ENCODE peak calls at places on chromosome 4, in eight cellular contexts. K is activated CD8-positive, alpha-beta memory T cell treated with anti-CD3 and anti-CD28 coated beads, Interleukin-2, amount 50 U/mL, for 48 hours; B is AG09319; V is glutamatergic neuron; F is activated CD8-positive, alpha-beta T cell treated with anti-CD3 and anti-CD28 coated beads, Interleukin-2, amount 10 ng/mL, durations not matched to agents 7 days and 5 days; P is RWPE1; T is midbrain; Z is AG10803. H is an unnamed sample.

GRCh38 chr4:16122784-16123183 is 39.0 kb upstream of the PROM1 start:
- DNase-seq in F (peak), K (peak), B (no peak), Z (no peak), T (no peak), P (no peak), V (no peak), H (no peak)

GRCh38 chr4:107818301-107818910 is 6.3 kb upstream of the SGMS2 start:
- DNase-seq in Z (no peak), V (no peak), K (no peak), T (no peak), P (no peak), F (peak), B (no peak), H (no peak)

GRCh38 chr4:680931-681645 is 6.7 kb downstream of the MYL5 start:
- DNase-seq in V (peak), K (peak), T (peak), Z (peak), B (no peak), P (no peak), F (peak), H (no peak)

GRCh38 chr4:41542526-41543270 is 4.7 kb downstream of the LIMCH1 start:
- DNase-seq in T (no peak), P (no peak), V (no peak), K (no peak), F (no peak), B (no peak), Z (no peak), H (no peak)

GRCh38 chr4:133585323-133585722 is 436.2 kb downstream of the PCDH10 start:
- DNase-seq in T (no peak), F (no peak), V (no peak), K (no peak), Z (no peak), B (no peak), P (no peak), H (no peak)

GRCh38 chr4:186820371-186820990 is 96.8 kb upstream of the FAT1 start:
- DNase-seq in T (peak), Z (peak), K (no peak), P (no peak), V (peak), F (no peak), B (no peak), H (no peak)

GRCh38 chr4:87425711-87426110 is 3.3 kb downstream of the NUDT9 start:
- DNase-seq in P (no peak), B (no peak), F (no peak), K (no peak), Z (no peak), T (no peak), V (no peak), H (no peak)

GRCh38 chr4:87982446-87982845 is 6.9 kb downstream of the SPP1 start:
- DNase-seq in V (no peak), K (no peak), P (no peak), T (no peak), B (no peak), Z (peak), F (no peak), H (no peak)

GRCh38 chr4:138311771-138312535 is 69.8 kb upstream of the SLC7A11 start:
- DNase-seq in P (no peak), K (no peak), Z (peak), F (no peak), V (no peak), B (no peak), T (no peak), H (no peak)

GRCh38 chr4:139227729-139228404 is 50.8 kb upstream of the ELF2 start:
- DNase-seq in K (no peak), P (no peak), Z (no peak), T (no peak), V (no peak), F (no peak), B (no peak), H (peak)

GRCh38 chr4:91116861-91117260 is 989.7 kb downstream of the CCSER1 start:
- DNase-seq in Z (no peak), T (no peak), F (no peak), V (no peak), P (peak), B (no peak), K (no peak), H (no peak)

GRCh38 chr4:1285790-1286553 is 3.7 kb upstream of the MAEA start:
- DNase-seq in B (no peak), T (no peak), V (no peak), K (no peak), P (no peak), F (peak), Z (peak), H (no peak)

GRCh38 chr4:101304916-101305315 is 42.4 kb downstream of the PPP3CA start:
- DNase-seq in B (no peak), P (no peak), V (no peak), F (no peak), T (peak), Z (no peak), K (no peak), H (no peak)

GRCh38 chr4:111066887-111067286 is 444.0 kb upstream of the PITX2 start:
- DNase-seq in V (no peak), F (no peak), Z (peak), T (no peak), B (no peak), P (no peak), K (no peak), H (no peak)

GRCh38 chr4:126405369-126405982 is 1090.7 kb downstream of the FAT4 start:
- DNase-seq in P (no peak), K (no peak), T (no peak), B (peak), V (no peak), F (no peak), Z (peak), H (no peak)

H was measured in osteocyte.